ENCODE peak calls at places on chromosomes 11 and 22, in eight cellular contexts. R is brain microvascular endothelial cell; I is MM.1S; M is activated naive CD4-positive, alpha-beta T cell treated with anti-CD3 and anti-CD28 coated beads, Interleukin-2, amount 50 U/mL, for 16 hours; T is activated T-cell treated with anti-CD3 and anti-CD28 coated beads, Interleukin-2, amount 50 U/mL, for 24 hours; O is ovary; D is BE2C; G is HCT116. E is an unnamed sample.
A peak's percentile ranks its signal among the peaks of the same experiment; 100 is the strongest.

GRCh38 chr22:23581252-23581634 is 1.2 kb upstream of the IGLL1 start:
- DNase-seq in R (no peak), I (no peak), M (no peak), T (no peak), O (no peak), D (no peak), G (no peak), E (no peak)

GRCh38 chr11:120524536-120525085 is 13.1 kb downstream of the GRIK4 start:
- DNase-seq in R (no peak), I (no peak), M (no peak), T (no peak), O (no peak), D (no peak), G (no peak), E (no peak)

GRCh38 chr11:96311120-96311568 is 31.9 kb downstream of the MAML2 start:
- DNase-seq in R (peak; percentile 73), I (no peak), M (no peak), T (no peak), O (no peak), D (no peak), G (no peak), E (no peak)

GRCh38 chr11:75554258-75555022 is 7.6 kb upstream of the SERPINH1 start:
- DNase-seq in R (peak; percentile 99), I (no peak), M (no peak), T (no peak), O (peak; percentile 99), D (peak; percentile 98), G (no peak), E (peak; percentile 46)

GRCh38 chr22:41401781-41402648 is 20.3 kb downstream of the TEF start:
- DNase-seq in R (peak; percentile 6), I (no peak), M (no peak), T (no peak), O (peak; percentile 79), D (peak; percentile 70), G (no peak), E (peak; percentile 64)

GRCh38 chr11:71191201-71191600 is 61.2 kb downstream of the SHANK2 start:
- DNase-seq in R (no peak), I (no peak), M (no peak), T (no peak), O (no peak), D (no peak), G (no peak), E (no peak)

GRCh38 chr22:44462246-44463015 is 35.6 kb downstream of the RTL6 start:
- DNase-seq in R (no peak), I (no peak), M (no peak), T (no peak), O (peak; percentile 2), D (no peak), G (no peak), E (no peak)

GRCh38 chr11:64391839-64392238 is 32.9 kb downstream of the RPS6KA4 start:
- DNase-seq in R (no peak), I (no peak), M (no peak), T (no peak), O (no peak), D (no peak), G (no peak), E (no peak)

GRCh38 chr11:35131760-35132159 is 7.2 kb upstream of the CD44 start:
- DNase-seq in R (no peak), I (no peak), M (no peak), T (no peak), O (no peak), D (no peak), G (no peak), E (no peak)

GRCh38 chr11:3015796-3016195 is 23.7 kb upstream of the NAP1L4 start:
- DNase-seq in R (no peak), I (no peak), M (no peak), T (no peak), O (no peak), D (no peak), G (no peak), E (no peak)

GRCh38 chr11:84142411-84142810 is 856.2 kb upstream of the CCDC90B start:
- DNase-seq in R (no peak), I (no peak), M (no peak), T (no peak), O (no peak), D (no peak), G (no peak), E (no peak)

GRCh38 chr11:9150944-9151343 is 59.5 kb upstream of the SCUBE2 start:
- DNase-seq in R (no peak), I (no peak), M (no peak), T (no peak), O (no peak), D (no peak), G (no peak), E (no peak)

GRCh38 chr11:69044111-69045013 is 4.4 kb upstream of the TPCN2 start:
- DNase-seq in R (peak; percentile 53), I (peak; percentile 51), M (no peak), T (no peak), O (peak; percentile 67), D (peak; percentile 58), G (peak; percentile 68), E (peak; percentile 77)

GRCh38 chr11:76592025-76592914 is 78.3 kb downstream of the LRRC32 start:
- DNase-seq in R (no peak), I (no peak), M (no peak), T (no peak), O (no peak), D (no peak), G (no peak), E (no peak)

GRCh38 chr22:49024775-49025440 is 802.8 kb downstream of the BRD1 start:
- DNase-seq in R (no peak), I (no peak), M (no peak), T (no peak), O (no peak), D (no peak), G (no peak), E (no peak)

GRCh38 chr11:14764213-14764898 is 120.8 kb downstream of the PDE3B start:
- DNase-seq in R (no peak), I (no peak), M (no peak), T (no peak), O (no peak), D (no peak), G (no peak), E (no peak)

GRCh38 chr11:32451808-32452207 is 16.5 kb upstream of the WT1 start:
- DNase-seq in R (no peak), I (no peak), M (no peak), T (no peak), O (no peak), D (no peak), G (no peak), E (no peak)

GRCh38 chr22:19844423-19845368 is 10.0 kb downstream of the GNB1L start:
- DNase-seq in R (peak; percentile 33), I (no peak), M (no peak), T (peak; percentile 35), O (no peak), D (peak; percentile 51), G (no peak), E (peak; percentile 55)

GRCh38 chr22:45585946-45586540 is 83.4 kb downstream of the FBLN1 start:
- DNase-seq in R (no peak), I (no peak), M (no peak), T (no peak), O (no peak), D (no peak), G (no peak), E (no peak)

GRCh38 chr22:29755889-29756288 is 10.9 kb downstream of the ZMAT5 start:
- DNase-seq in R (no peak), I (no peak), M (no peak), T (no peak), O (no peak), D (no peak), G (no peak), E (no peak)

GRCh38 chr11:22807855-22808558 is 21.6 kb downstream of the SVIP start:
- DNase-seq in R (no peak), I (peak; percentile 37), M (no peak), T (no peak), O (no peak), D (no peak), G (no peak), E (no peak)

GRCh38 chr22:29765905-29766631 is 739 bp downstream of the ZMAT5 start:
- DNase-seq in R (no peak), I (no peak), M (peak; percentile 34), T (no peak), O (peak; percentile 15), D (no peak), G (no peak), E (no peak)

GRCh38 chr11:130448416-130449068 is at the start of gene ADAMTS15:
- DNase-seq in R (peak; percentile 61), I (peak; percentile 91), M (no peak), T (peak; percentile 42), O (peak; percentile 48), D (peak; percentile 90), G (peak; percentile 51), E (peak; percentile 46)

GRCh38 chr22:44783091-44783490 is 30.7 kb downstream of the ARHGAP8 start:
- DNase-seq in R (no peak), I (no peak), M (no peak), T (no peak), O (no peak), D (no peak), G (no peak), E (no peak)

GRCh38 chr11:93729129-93729616 is 12.1 kb downstream of the TAF1D start:
- DNase-seq in R (no peak), I (no peak), M (no peak), T (peak; percentile 50), O (no peak), D (no peak), G (no peak), E (no peak)

GRCh38 chr22:44519895-44520294 is 21.9 kb upstream of the RTL6 start:
- DNase-seq in R (no peak), I (no peak), M (no peak), T (no peak), O (no peak), D (no peak), G (no peak), E (no peak)

E was measured in A172.